ENCODE peak calls at places on chromosomes 11 and 22, in seven cellular contexts. T is activated CD4-positive, alpha-beta T cell treated with anti-CD3 and anti-CD28 coated beads, Interleukin-2, amount 50 U/mL, for 48 hours; U is myocyte; S is left cardiac atrium; J is activated naive CD4-positive, alpha-beta T cell; Y is C1 segment of cervical spinal cord; L is foreskin fibroblast. N is an unnamed sample.

GRCh38 chr11:132289590-132290256 is 919.3 kb downstream of the NTM start:
- DNase-seq in L (no peak), T (no peak), U (no peak), Y (no peak), S (no peak), J (no peak), N (no peak)

GRCh38 chr11:75159081-75159953 is 8.4 kb downstream of the SLCO2B1 start:
- DNase-seq in T (no peak), U (no peak), Y (no peak), J (no peak), S (no peak), L (no peak), N (no peak)

GRCh38 chr11:115659061-115659963 is 155.1 kb upstream of the CADM1 start:
- DNase-seq in J (no peak), Y (no peak), U (peak), L (no peak), T (no peak), S (peak), N (no peak)

GRCh38 chr11:77503006-77503405 is 29.1 kb upstream of the PAK1 start:
- DNase-seq in T (no peak), Y (no peak), L (peak), J (no peak), U (peak), S (no peak), N (no peak)

GRCh38 chr11:78138694-78139421 is 568 bp downstream of the ALG8 start:
- DNase-seq in U (peak), T (peak), Y (no peak), J (no peak), L (peak), S (no peak), N (no peak)

GRCh38 chr11:2395211-2395730 is 5.3 kb upstream of the TSSC4 start:
- DNase-seq in S (no peak), L (no peak), T (no peak), Y (no peak), J (no peak), U (no peak), N (no peak)

GRCh38 chr11:61586792-61587430 is 6.0 kb upstream of the SYT7 start:
- DNase-seq in L (no peak), Y (no peak), U (no peak), J (no peak), S (no peak), T (no peak), N (no peak)

GRCh38 chr22:44363214-44363979 is 50.6 kb upstream of the SHISAL1 start:
- DNase-seq in Y (no peak), S (peak), L (peak), J (no peak), T (no peak), U (peak), N (peak)

GRCh38 chr22:23898006-23898974 is 4.1 kb downstream of the MIF start:
- DNase-seq in T (peak), J (no peak), S (no peak), Y (peak), L (no peak), U (peak), N (no peak)

GRCh38 chr11:35632301-35632700 is 14.0 kb downstream of the FJX1 start:
- DNase-seq in J (no peak), T (no peak), Y (no peak), L (peak), S (no peak), U (peak), N (no peak)

N was measured in uterus.